ENCODE peak calls at places on chromosomes 13 and 19, in five cellular contexts. N, Q, I, T and G are unnamed samples.

GRCh38 chr13:39552233-39552632 is 50.8 kb downstream of the LHFPL6 start:
- DNase-seq in N (no peak), Q (no peak), I (no peak), T (no peak), G (no peak)

GRCh38 chr19:51242881-51243280 is 8.0 kb upstream of the SIGLECL1 start:
- DNase-seq in N (no peak), Q (no peak), I (no peak), T (no peak), G (no peak)

GRCh38 chr19:17192751-17193150 is 22.4 kb upstream of the USE1 start:
- DNase-seq in N (no peak), Q (no peak), I (no peak), T (no peak), G (no peak)

GRCh38 chr13:98508280-98509074 is 68.4 kb downstream of the STK24 start:
- DNase-seq in N (peak; percentile 83), Q (no peak), I (peak; percentile 89), T (peak; percentile 91), G (peak; percentile 86)

GRCh38 chr19:40744554-40745401 is 5.5 kb downstream of the ACTMAP start:
- DNase-seq in N (no peak), Q (no peak), I (no peak), T (no peak), G (no peak)

GRCh38 chr19:20611866-20612265 is 46.3 kb upstream of the ZNF737 start:
- DNase-seq in N (no peak), Q (no peak), I (no peak), T (no peak), G (no peak)

GRCh38 chr19:34317311-34317927 is 47.6 kb upstream of the GPI start:
- DNase-seq in N (no peak), Q (no peak), I (peak; percentile 32), T (peak; percentile 47), G (peak; percentile 37)

GRCh38 chr19:18697680-18698079 is 14.2 kb downstream of the CRTC1 start:
- DNase-seq in N (no peak), Q (no peak), I (no peak), T (no peak), G (no peak)

GRCh38 chr19:36093146-36093662 is 17.7 kb upstream of the OVOL3 start:
- DNase-seq in N (no peak), Q (no peak), I (no peak), T (peak; percentile 42), G (no peak)

GRCh38 chr19:10565028-10565566 is 713 bp downstream of the KRI1 start:
- DNase-seq in N (peak; percentile 56), Q (no peak), I (peak; percentile 46), T (peak; percentile 77), G (peak; percentile 70)

GRCh38 chr13:97272526-97272925 is 50.4 kb downstream of the MBNL2 start:
- DNase-seq in N (no peak), Q (no peak), I (no peak), T (no peak), G (no peak)

GRCh38 chr13:40776232-40776631 is 5.2 kb upstream of the MRPS31 start:
- DNase-seq in N (no peak), Q (no peak), I (no peak), T (no peak), G (no peak)

GRCh38 chr13:110162053-110162452 is 144.9 kb downstream of the COL4A1 start:
- DNase-seq in N (no peak), Q (no peak), I (no peak), T (no peak), G (no peak)

GRCh38 chr19:719636-720377 is 11.1 kb downstream of the PALM start:
- DNase-seq in N (no peak), Q (no peak), I (no peak), T (no peak), G (no peak)

GRCh38 chr13:25292301-25292700 is 5.0 kb upstream of the MTMR6 start:
- DNase-seq in N (peak; percentile 18), Q (no peak), I (peak; percentile 81), T (no peak), G (peak; percentile 38)

GRCh38 chr13:63190742-63191141 is 1775.1 kb upstream of the PCDH20 start:
- DNase-seq in N (peak; percentile 97), Q (no peak), I (peak; percentile 84), T (peak; percentile 55), G (peak; percentile 81)